ENCODE peak calls at places on chromosome 3, in seven cellular contexts. R is CD8-positive, alpha-beta T cell; N is AG04450; U is cardiac muscle cell; I is H9; Y is lower lobe of right lung; W is CD4-positive, alpha-beta T cell. V is an unnamed sample.

GRCh38 chr3:71532639-71533395 is 50.7 kb downstream of the FOXP1 start:
- DNase-seq in R (no peak), N (no peak), U (no peak), I (no peak), Y (no peak), W (no peak), V (no peak)

GRCh38 chr3:14481018-14481645 is 59.0 kb downstream of the GRIP2 start:
- DNase-seq in R (no peak), N (no peak), U (no peak), I (no peak), Y (peak), W (no peak), V (no peak)

GRCh38 chr3:195808741-195809290 is 2.9 kb downstream of the MUC4 start:
- DNase-seq in R (no peak), N (no peak), U (no peak), I (no peak), Y (no peak), W (no peak), V (no peak)

GRCh38 chr3:16350041-16350952 is 85.3 kb downstream of the OXNAD1 start:
- DNase-seq in R (no peak), N (peak), U (no peak), I (no peak), Y (no peak), W (no peak), V (no peak)

GRCh38 chr3:195114026-195114425 is 156.9 kb downstream of the XXYLT1 start:
- DNase-seq in R (no peak), N (no peak), U (no peak), I (no peak), Y (no peak), W (no peak), V (no peak)

GRCh38 chr3:145450018-145450682 is 710.8 kb downstream of the PLOD2 start:
- DNase-seq in R (no peak), N (no peak), U (no peak), I (no peak), Y (no peak), W (no peak), V (no peak)

GRCh38 chr3:61251174-61251972 is at the start of gene FHIT:
- DNase-seq in R (peak), N (peak), U (peak), I (peak), Y (peak), W (peak), V (peak)

GRCh38 chr3:8742921-8743605 is 9.5 kb downstream of the CAV3 start:
- DNase-seq in R (no peak), N (peak), U (no peak), I (no peak), Y (no peak), W (no peak), V (no peak)

GRCh38 chr3:133927543-133928066 is 31.9 kb upstream of the RAB6B start:
- DNase-seq in R (peak), N (no peak), U (peak), I (peak), Y (peak), W (peak), V (no peak)

GRCh38 chr3:107956991-107957467 is 133.8 kb downstream of the CD47 start:
- DNase-seq in R (no peak), N (no peak), U (no peak), I (no peak), Y (peak), W (no peak), V (peak)

GRCh38 chr3:18099611-18100010 is 325.5 kb downstream of the SATB1 start:
- DNase-seq in R (no peak), N (no peak), U (no peak), I (no peak), Y (no peak), W (no peak), V (no peak)

GRCh38 chr3:105118905-105119304 is 247.8 kb upstream of the ALCAM start:
- DNase-seq in R (no peak), N (no peak), U (no peak), I (no peak), Y (no peak), W (no peak), V (no peak)

GRCh38 chr3:46416134-46417119 is 9.4 kb downstream of the CCRL2 start:
- DNase-seq in R (no peak), N (no peak), U (no peak), I (no peak), Y (no peak), W (no peak), V (peak)

GRCh38 chr3:127304121-127304744 is 16.4 kb upstream of the PRR20G start:
- DNase-seq in R (no peak), N (no peak), U (peak), I (no peak), Y (peak), W (no peak), V (no peak)

GRCh38 chr3:66101901-66102300 is 63.2 kb upstream of the MAGI1 start:
- DNase-seq in R (no peak), N (no peak), U (no peak), I (no peak), Y (no peak), W (no peak), V (no peak)

GRCh38 chr3:66097647-66098046 is 58.9 kb upstream of the MAGI1 start:
- DNase-seq in R (no peak), N (no peak), U (no peak), I (no peak), Y (no peak), W (no peak), V (no peak)

GRCh38 chr3:66099541-66100065 is 60.9 kb upstream of the MAGI1 start:
- DNase-seq in R (no peak), N (no peak), U (no peak), I (no peak), Y (no peak), W (no peak), V (no peak)

GRCh38 chr3:66095295-66096001 is 56.7 kb upstream of the MAGI1 start:
- DNase-seq in R (no peak), N (no peak), U (no peak), I (no peak), Y (no peak), W (no peak), V (no peak)

GRCh38 chr3:66098436-66098835 is 59.7 kb upstream of the MAGI1 start:
- DNase-seq in R (no peak), N (peak), U (no peak), I (no peak), Y (no peak), W (no peak), V (no peak)
- H3K27ac ChIP-seq in R (no peak), N (no peak), U (no peak), I (no peak), Y (no peak), W (no peak), V (peak)

GRCh38 chr3:43285644-43286043 is 696 bp upstream of the SNRK start:
- DNase-seq in R (no peak), N (no peak), U (no peak), I (peak), Y (no peak), W (no peak), V (no peak)
- H3K27ac ChIP-seq in R (peak), N (no peak), U (no peak), I (no peak), Y (peak), W (no peak), V (peak)

DNA sequence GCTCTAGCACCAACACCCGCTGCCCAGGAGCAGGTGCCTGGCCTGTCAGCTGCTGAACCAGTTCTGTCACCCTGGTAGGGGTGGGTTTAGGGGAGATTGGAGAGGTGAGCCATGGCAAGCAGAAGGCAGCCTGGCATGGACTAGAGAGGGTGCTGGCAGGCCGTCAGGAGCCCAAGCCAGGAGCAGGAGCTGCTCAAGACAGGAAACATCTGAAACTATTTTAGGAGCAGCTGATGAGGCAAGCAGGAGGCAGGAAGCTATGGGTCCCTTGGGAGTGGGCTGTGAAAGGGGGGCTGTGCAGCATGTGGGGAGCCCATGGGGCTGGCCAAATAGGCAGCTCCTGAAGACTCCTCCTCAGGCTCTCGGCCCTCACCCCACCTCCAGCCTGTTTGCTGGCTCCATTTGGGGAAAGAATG is 2.3 kb downstream of the INKA1 start:
- DNase-seq in R (no peak), N (no peak), U (peak), I (no peak), Y (peak), W (no peak), V (peak)
- H3K27ac ChIP-seq in R (peak), N (no peak), U (peak), I (no peak), Y (peak), W (peak), V (peak)

DNA sequence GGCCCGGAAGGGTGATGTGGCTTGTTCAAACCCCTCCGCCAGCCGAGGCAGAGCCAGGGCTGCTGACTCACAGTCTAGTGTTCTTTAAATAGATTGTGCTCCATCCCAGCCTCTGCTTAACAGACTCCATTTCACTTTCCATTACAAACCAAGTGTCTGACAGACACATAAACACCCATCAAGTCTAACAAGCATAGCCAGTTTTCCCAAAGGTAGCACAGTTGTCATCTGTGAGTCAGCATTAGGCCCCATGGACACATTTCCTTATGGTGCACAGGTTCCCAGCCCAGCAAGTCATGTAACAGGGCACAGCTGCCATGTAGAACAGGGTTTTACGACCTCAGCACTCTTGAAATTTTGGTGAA is 109.9 kb upstream of the RAP2B start:
- DNase-seq in R (no peak), N (peak), U (peak), I (no peak), Y (no peak), W (no peak), V (no peak)
- H3K27ac ChIP-seq in R (no peak), N (peak), U (peak), I (no peak), Y (no peak), W (no peak), V (peak)

GRCh38 chr3:187899246-187899645 is 154.0 kb upstream of the BCL6 start:
- DNase-seq in R (no peak), N (no peak), U (no peak), I (no peak), Y (no peak), W (no peak), V (no peak)

GRCh38 chr3:187902041-187902471 is 156.8 kb upstream of the BCL6 start:
- DNase-seq in R (no peak), N (no peak), U (no peak), I (no peak), Y (peak), W (no peak), V (no peak)

GRCh38 chr3:187903697-187904096 is 158.4 kb upstream of the BCL6 start:
- DNase-seq in R (no peak), N (no peak), U (no peak), I (no peak), Y (no peak), W (no peak), V (no peak)

GRCh38 chr3:187902938-187903337 is 157.7 kb upstream of the BCL6 start:
- DNase-seq in R (no peak), N (no peak), U (no peak), I (no peak), Y (no peak), W (no peak), V (no peak)

GRCh38 chr3:187900961-187901755 is 155.9 kb upstream of the BCL6 start:
- DNase-seq in R (no peak), N (no peak), U (no peak), I (no peak), Y (no peak), W (no peak), V (no peak)
- H3K27ac ChIP-seq in R (no peak), N (no peak), U (no peak), I (no peak), Y (no peak), W (no peak), V (no peak)

GRCh38 chr3:177134166-177134565 is 63.1 kb downstream of the TBL1XR1 start:
- DNase-seq in R (no peak), N (no peak), U (no peak), I (no peak), Y (no peak), W (no peak), V (no peak)
- H3K27ac ChIP-seq in R (no peak), N (no peak), U (no peak), I (no peak), Y (no peak), W (no peak), V (no peak)

GRCh38 chr3:123755085-123755484 is 129.0 kb downstream of the MYLK start:
- DNase-seq in R (no peak), N (no peak), U (no peak), I (no peak), Y (peak), W (no peak), V (no peak)
- H3K27ac ChIP-seq in R (no peak), N (no peak), U (no peak), I (no peak), Y (no peak), W (no peak), V (peak)

DNA sequence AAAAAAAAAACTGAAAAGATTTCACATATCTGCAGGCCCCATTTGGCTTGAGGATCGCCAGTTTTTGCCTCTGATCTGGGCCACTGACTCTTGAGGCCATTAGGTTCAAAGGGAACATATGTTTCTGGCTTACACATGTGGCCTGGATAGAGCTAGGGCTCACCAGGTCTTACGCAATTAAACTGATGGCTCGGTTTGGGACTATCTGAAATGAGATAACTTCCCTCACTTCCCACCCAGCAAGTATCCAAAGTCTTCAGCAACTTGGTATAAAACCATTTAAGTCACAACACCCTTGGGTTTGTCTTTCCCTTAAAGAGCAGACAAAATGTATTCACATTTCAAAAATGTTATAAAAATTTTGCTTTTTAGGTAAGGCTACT is 36.3 kb downstream of the LRIG1 start:
- DNase-seq in R (no peak), N (no peak), U (no peak), I (no peak), Y (no peak), W (no peak), V (no peak)
- H3K27ac ChIP-seq in R (no peak), N (no peak), U (no peak), I (no peak), Y (no peak), W (no peak), V (no peak)